ENCODE peak calls at places on chromosomes 12 and 14, in four cellular contexts. Q is GOT3; H is CD4-positive, CD25-positive, alpha-beta regulatory T cell; T is pancreas. B is an unnamed sample.

GRCh38 chr12:1660304-1661187 is 30.3 kb upstream of the ADIPOR2 start:
- DNase-seq in H (peak), T (peak), Q (no peak), B (no peak)

GRCh38 chr14:56720703-56721426 is 89.4 kb downstream of the OTX2 start:
- DNase-seq in Q (no peak), T (no peak), H (no peak), B (no peak)

GRCh38 chr12:95481888-95482287 is 7.9 kb downstream of the METAP2 start:
- DNase-seq in Q (no peak), T (no peak), H (no peak), B (no peak)

GRCh38 chr12:64080319-64081008 is 141.6 kb downstream of the KICS2 start:
- DNase-seq in Q (no peak), T (no peak), H (no peak), B (no peak)

GRCh38 chr12:116384629-116385485 is 107.4 kb upstream of the MED13L start:
- DNase-seq in Q (no peak), T (no peak), H (no peak), B (no peak)

GRCh38 chr12:53425515-53426150 is 2.0 kb downstream of the AMHR2 start:
- DNase-seq in T (peak), H (no peak), Q (no peak), B (no peak)

GRCh38 chr14:73709904-73710469 is 4.2 kb downstream of the PNMA1 start:
- DNase-seq in T (no peak), H (no peak), Q (no peak), B (no peak)

GRCh38 chr12:72535591-72535990 is 263.4 kb downstream of the TRHDE start:
- DNase-seq in Q (no peak), T (no peak), H (no peak), B (no peak)

GRCh38 chr12:49227701-49228100 is 37.2 kb upstream of the TUBA1C start:
- DNase-seq in Q (no peak), H (no peak), T (no peak), B (peak)

GRCh38 chr14:85853996-85854526 is 324.1 kb downstream of the FLRT2 start:
- DNase-seq in H (no peak), Q (no peak), T (no peak), B (no peak)

GRCh38 chr12:121534495-121535148 is 46.2 kb downstream of the KDM2B start:
- DNase-seq in T (no peak), Q (no peak), H (peak), B (no peak)

B was measured in posterior cingulate gyrus.